ENCODE peak calls at places on chromosomes 12 and 14, in six cellular contexts. R is testis, Q is colonic mucosa, W is lung, S is stomach, X is tibial artery. P is an unnamed sample.

GRCh38 chr14:53999061-53999488 is 42.5 kb upstream of the BMP4 start:
- DNase-seq in W (peak; percentile 59), X (no peak), Q (no peak), S (no peak), R (no peak), P (peak; percentile 37)

GRCh38 chr14:30115756-30116155 is 188.1 kb upstream of the PRKD1 start:
- DNase-seq in S (no peak), W (no peak), X (no peak), R (no peak), Q (no peak), P (no peak)

GRCh38 chr14:100135073-100135472 is 24.4 kb downstream of the DEGS2 start:
- DNase-seq in W (no peak), S (no peak), X (no peak), Q (no peak), R (no peak), P (no peak)

GRCh38 chr14:53529519-53529918 is 376.4 kb upstream of the DDHD1 start:
- DNase-seq in R (no peak), W (no peak), S (no peak), X (no peak), Q (no peak), P (no peak)

GRCh38 chr12:11779286-11779685 is 129.8 kb downstream of the ETV6 start:
- DNase-seq in R (no peak), X (no peak), S (no peak), W (no peak), Q (no peak), P (no peak)

GRCh38 chr12:114623737-114624136 is 60.2 kb downstream of the TBX3 start:
- DNase-seq in X (no peak), Q (no peak), R (peak; percentile 27), S (no peak), W (no peak), P (no peak)

GRCh38 chr14:63267171-63267570 is 51.6 kb downstream of the GPHB5 start:
- DNase-seq in S (no peak), X (no peak), R (no peak), W (no peak), Q (no peak), P (no peak)

GRCh38 chr14:78086342-78086741 is 83.8 kb upstream of the NRXN3 start:
- DNase-seq in W (no peak), X (no peak), R (no peak), Q (no peak), S (no peak), P (no peak)

GRCh38 chr12:116982721-116983502 is 72.2 kb downstream of the FBXW8 start:
- DNase-seq in Q (no peak), R (no peak), S (no peak), W (no peak), X (no peak), P (peak; percentile 78)

GRCh38 chr12:7091660-7092228 is 501 bp downstream of the C1R start:
- DNase-seq in S (no peak), X (peak; percentile 61), R (peak; percentile 64), Q (peak; percentile 31), W (peak; percentile 51), P (no peak)

GRCh38 chr14:104104006-104104901 is 18.8 kb downstream of the ASPG start:
- DNase-seq in S (no peak), R (no peak), W (no peak), X (no peak), Q (peak; percentile 38), P (no peak)

GRCh38 chr14:104337381-104337780 is 199.0 kb downstream of the KIF26A start:
- DNase-seq in R (no peak), W (no peak), X (no peak), Q (no peak), S (peak; percentile 11), P (no peak)

GRCh38 chr12:115517913-115518312 is 759.6 kb downstream of the MED13L start:
- DNase-seq in S (no peak), R (no peak), X (no peak), W (no peak), Q (no peak), P (no peak)

GRCh38 chr14:93976477-93977057 is at the start of gene ASB2:
- DNase-seq in Q (no peak), X (peak; percentile 41), W (no peak), R (no peak), S (no peak), P (peak; percentile 47)

GRCh38 chr12:51028811-51029146 is 2.6 kb upstream of the SLC11A2 start:
- DNase-seq in W (no peak), Q (no peak), X (no peak), S (no peak), R (no peak), P (no peak)

GRCh38 chr14:99853206-99853605 is 60.0 kb downstream of the EML1 start:
- DNase-seq in X (no peak), R (no peak), Q (no peak), W (no peak), S (no peak), P (no peak)

GRCh38 chr12:18898469-18898868 is 160.6 kb downstream of the CAPZA3 start:
- DNase-seq in S (no peak), R (no peak), Q (no peak), X (no peak), W (no peak), P (no peak)

GRCh38 chr12:15589328-15590032 is 199.7 kb downstream of the EPS8 start:
- DNase-seq in R (no peak), Q (no peak), S (no peak), W (no peak), X (no peak), P (no peak)

GRCh38 chr14:95895720-95896119 is 19.1 kb downstream of the TUNAR start:
- DNase-seq in R (no peak), W (no peak), S (peak; percentile 42), Q (no peak), X (no peak), P (no peak)

GRCh38 chr12:54355104-54355815 is 9.0 kb downstream of the GPR84 start:
- DNase-seq in R (no peak), Q (no peak), S (no peak), W (no peak), X (no peak), P (no peak)

GRCh38 chr12:10362828-10363664 is 26.8 kb downstream of the KLRK1 start:
- DNase-seq in X (no peak), W (no peak), R (peak; percentile 22), Q (no peak), S (no peak), P (no peak)

GRCh38 chr12:38771871-38772270 is 133.5 kb downstream of the CPNE8 start:
- DNase-seq in Q (no peak), R (no peak), W (no peak), S (no peak), X (no peak), P (no peak)

GRCh38 chr14:24392327-24393098 is 6.3 kb upstream of the NYNRIN start:
- DNase-seq in Q (peak; percentile 34), X (no peak), R (no peak), W (no peak), S (no peak), P (no peak)

GRCh38 chr12:57234571-57235011 is 5.1 kb downstream of the SHMT2 start:
- DNase-seq in S (no peak), Q (no peak), R (no peak), W (no peak), X (no peak), P (no peak)
- H3K4me3 ChIP-seq in S (no peak overlapping the region), Q (no peak overlapping the region), R (no peak overlapping the region), W (no peak overlapping the region), X (no peak overlapping the region), P (no peak overlapping the region)

DNA sequence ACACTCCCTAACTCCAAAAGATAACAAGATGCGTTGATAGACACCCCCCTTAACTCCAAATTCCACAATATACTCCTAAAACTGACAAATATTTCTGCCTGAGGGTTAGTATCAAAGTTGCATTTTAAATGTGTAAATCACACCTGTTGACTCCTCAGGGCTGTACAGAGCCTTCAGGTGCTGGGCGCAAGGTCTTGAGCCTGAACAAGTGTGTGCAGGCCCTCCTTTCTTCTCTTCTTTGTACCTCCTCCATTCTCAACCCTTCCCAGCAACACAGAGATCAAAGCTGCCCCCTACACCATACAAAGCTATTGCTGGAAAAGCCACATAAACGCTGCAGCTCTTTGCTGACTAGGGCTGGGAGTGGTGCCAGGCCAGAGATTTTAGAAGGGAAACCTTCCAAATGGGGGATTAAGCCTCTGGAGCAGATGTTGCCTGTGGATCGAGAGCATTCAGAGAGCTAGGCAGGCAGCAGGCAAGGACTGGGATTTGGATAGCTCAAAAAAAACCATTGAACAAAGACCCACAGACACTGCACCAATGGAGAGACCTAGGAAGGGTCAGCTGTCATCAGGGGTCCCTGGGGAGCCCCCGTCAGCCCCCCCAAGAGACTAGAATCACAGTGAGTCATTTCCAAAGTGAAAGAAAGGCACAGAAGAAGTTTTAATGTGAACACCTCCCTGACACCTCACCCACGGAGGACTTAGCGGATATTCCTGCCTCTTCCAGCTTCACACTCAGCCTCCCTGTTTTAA is 18.3 kb upstream of the SUSD6 start:
- DNase-seq in R (peak; percentile 54), X (no peak), Q (peak; percentile 58), S (no peak), W (no peak), P (peak; percentile 70)
- TF ChIP-seq CTCF in R (no peak), X (no peak), Q (no peak), S (no peak), W (no peak), P (no peak)

DNA sequence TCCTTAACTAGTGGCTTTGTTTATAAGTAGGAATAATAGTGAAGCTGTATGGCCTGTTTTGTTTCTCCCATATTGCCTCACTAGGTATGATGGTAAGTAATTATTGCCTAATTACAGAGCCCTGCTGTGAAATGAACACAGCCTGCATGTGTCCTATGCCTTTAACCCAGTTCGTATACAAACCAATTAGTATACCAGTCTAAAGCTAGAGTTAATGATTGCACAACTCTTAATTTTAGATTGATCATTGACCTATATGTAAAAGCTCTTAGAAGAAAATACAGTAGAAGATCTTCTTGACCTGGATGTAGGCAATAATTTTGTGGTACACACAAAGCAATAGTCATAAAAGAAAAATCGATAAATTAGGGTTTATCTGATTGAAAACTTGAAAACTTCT is 250.0 kb downstream of the CCDC91 start:
- DNase-seq in X (no peak), W (no peak), R (no peak), Q (no peak), S (no peak), P (no peak)
- H3K27ac ChIP-seq in X (no peak overlapping the region), W (no peak overlapping the region), R (no peak overlapping the region), Q (no peak overlapping the region), S (no peak overlapping the region), P (no peak overlapping the region)

GRCh38 chr14:92658160-92658559 is 90.3 kb downstream of the LGMN start:
- DNase-seq in Q (no peak), W (no peak), X (no peak), R (no peak), S (no peak), P (no peak)

GRCh38 chr14:92663049-92663448 is 85.4 kb downstream of the LGMN start:
- DNase-seq in R (no peak), X (no peak), S (no peak), Q (no peak), W (no peak), P (no peak)

GRCh38 chr14:92659765-92660561 is 88.5 kb downstream of the LGMN start:
- DNase-seq in S (no peak), Q (peak; percentile 48), R (peak; percentile 75), X (peak; percentile 79), W (peak; percentile 64), P (no peak)

GRCh38 chr14:92657457-92658142 is 90.8 kb downstream of the LGMN start:
- DNase-seq in X (peak; percentile 74), R (peak; percentile 68), S (peak; percentile 39), Q (no peak), W (peak; percentile 58), P (no peak)

DNA sequence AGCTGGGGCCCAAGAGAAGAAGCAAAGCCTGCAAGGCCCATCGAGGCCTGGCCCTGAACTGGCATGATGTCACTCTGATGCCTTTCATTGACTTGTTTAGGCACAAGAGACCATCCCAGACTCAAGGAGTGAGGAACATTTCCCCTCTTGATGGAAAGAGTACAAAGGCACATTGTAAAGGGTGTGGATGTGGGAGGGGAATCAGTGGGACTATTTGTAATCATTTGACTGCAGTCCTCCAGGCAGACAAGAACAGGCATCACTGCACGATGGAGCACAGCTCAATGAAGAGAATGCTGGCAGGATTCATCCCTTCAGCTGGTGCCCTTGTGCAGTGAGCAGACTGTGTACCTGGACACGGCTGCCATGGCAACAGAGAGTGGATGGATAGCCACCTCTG is 87.9 kb downstream of the LGMN start:
- DNase-seq in Q (no peak), R (peak; percentile 41), X (no peak), W (no peak), S (no peak), P (no peak)
- H3K4me3 ChIP-seq in Q (no peak overlapping the region), R (no peak overlapping the region), X (no peak overlapping the region), W (no peak overlapping the region), S (no peak overlapping the region), P (no peak overlapping the region)

P was measured in AG04450.